ENCODE peak calls at places on chromosomes 5 and 9, in four cellular contexts. T is mesenchymal stem cell; K is esophagus muscularis mucosa; R is CD8-positive, alpha-beta memory T cell. J is an unnamed sample.

GRCh38 chr5:97923997-97924396 is 741.0 kb upstream of the RIOK2 start:
- DNase-seq in T (no peak), K (no peak), R (no peak), J (no peak)

GRCh38 chr5:157459715-157460599 is at the start of gene NIPAL4:
- DNase-seq in T (peak), K (no peak), R (no peak), J (peak)

GRCh38 chr5:157222506-157223230 is 42.0 kb downstream of the ITK start:
- DNase-seq in T (peak), K (no peak), R (peak), J (no peak)

GRCh38 chr5:882253-883185 is 10.1 kb downstream of the BRD9 start:
- DNase-seq in T (no peak), K (no peak), R (no peak), J (no peak)

GRCh38 chr5:62600560-62601252 is 22.1 kb downstream of the LRRC70 start:
- DNase-seq in T (no peak), K (no peak), R (no peak), J (no peak)

GRCh38 chr5:150789943-150790611 is 11.5 kb downstream of the SMIM3 start:
- DNase-seq in T (peak), K (no peak), R (peak), J (peak)

GRCh38 chr5:77431286-77431685 is 60.8 kb downstream of the WDR41 start:
- DNase-seq in T (no peak), K (no peak), R (no peak), J (no peak)

GRCh38 chr5:96876292-96876850 is at the start of gene ERAP2:
- DNase-seq in T (peak), K (peak), R (peak), J (no peak)

GRCh38 chr5:11527994-11528393 is 376.3 kb downstream of the CTNND2 start:
- DNase-seq in T (no peak), K (no peak), R (no peak), J (no peak)

GRCh38 chr5:69265931-69266330 is 31.2 kb downstream of the CDK7 start:
- DNase-seq in T (no peak), K (no peak), R (no peak), J (no peak)

GRCh38 chr5:84724683-84725082 is 340.0 kb upstream of the EDIL3 start:
- DNase-seq in T (peak), K (no peak), R (no peak), J (no peak)

GRCh38 chr5:88727705-88728313 is 155.2 kb downstream of the MEF2C start:
- DNase-seq in T (peak), K (no peak), R (no peak), J (no peak)

DNA sequence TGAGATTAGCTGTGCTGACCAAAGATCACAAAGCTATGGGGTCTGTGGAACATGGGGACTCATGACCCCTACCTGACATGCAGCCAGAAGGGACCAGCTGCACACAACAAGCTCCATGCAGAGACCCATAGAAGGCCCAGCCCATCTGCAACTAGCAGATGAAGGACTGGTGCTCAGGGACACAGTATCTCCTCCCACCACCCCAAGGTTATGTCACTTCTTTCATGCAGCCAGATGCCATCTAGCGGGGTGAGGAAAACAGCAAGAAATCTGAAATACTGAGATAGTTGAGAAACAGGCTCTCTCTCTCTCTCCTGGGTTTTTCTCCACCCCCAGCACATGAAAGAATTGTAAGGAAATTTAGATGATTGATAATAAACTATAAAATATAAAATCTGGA is 161.3 kb upstream of the DAPK1 start:
- DNase-seq in T (peak), K (peak), R (no peak), J (no peak)
- H3K27ac ChIP-seq in T (no peak), K (no peak), R (no peak), J (no peak)

DNA sequence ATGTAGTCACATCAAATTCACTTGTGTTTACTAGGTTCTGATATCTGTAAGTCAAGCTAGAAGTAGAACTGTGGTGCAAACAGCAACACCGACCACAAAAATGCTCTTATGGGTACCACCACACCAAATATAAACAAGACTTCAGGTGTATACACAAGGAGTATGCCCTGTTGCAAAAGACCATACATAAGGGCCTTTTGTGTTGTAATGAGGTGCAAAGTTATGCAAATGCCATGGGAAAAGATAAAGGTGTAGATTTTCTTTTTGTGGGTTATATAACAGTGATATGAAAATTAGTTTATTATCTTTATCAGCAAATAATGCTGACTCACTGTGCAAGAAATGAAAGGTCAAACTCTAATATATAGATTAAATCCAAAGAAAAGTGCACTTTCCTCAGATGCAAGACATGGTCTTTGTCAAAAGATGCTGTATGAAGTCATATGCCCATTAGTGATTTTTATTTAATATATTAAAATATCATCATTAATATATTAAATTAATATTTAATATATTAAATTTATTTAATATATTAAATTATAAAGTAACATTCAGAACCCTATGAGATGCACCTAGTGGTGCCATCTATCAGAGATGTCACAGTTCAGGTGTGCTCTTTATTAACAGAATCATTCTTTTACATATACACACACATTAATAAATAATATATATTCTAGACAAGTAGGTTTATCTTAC is 26.7 kb upstream of the ALDH1A1 start:
- DNase-seq in T (no peak), K (no peak), R (no peak), J (no peak)
- H3K27ac ChIP-seq in T (no peak), K (no peak), R (no peak), J (no peak)

GRCh38 chr9:37984672-37985611 is 81.0 kb upstream of the SLC25A51 start:
- DNase-seq in T (peak), K (no peak), R (no peak), J (no peak)
- H3K27ac ChIP-seq in T (peak), K (no peak), R (peak), J (no peak)

GRCh38 chr9:89638897-89639296 is 34.1 kb downstream of the GADD45G start:
- DNase-seq in T (no peak), K (no peak), R (no peak), J (no peak)
- H3K27ac ChIP-seq in T (no peak), K (peak), R (no peak), J (no peak)

GRCh38 chr5:73797142-73797530 is 171.1 kb downstream of the ARHGEF28 start:
- DNase-seq in T (no peak), K (no peak), R (no peak), J (no peak)
- H3K27ac ChIP-seq in T (peak), K (no peak), R (no peak), J (no peak)

DNA sequence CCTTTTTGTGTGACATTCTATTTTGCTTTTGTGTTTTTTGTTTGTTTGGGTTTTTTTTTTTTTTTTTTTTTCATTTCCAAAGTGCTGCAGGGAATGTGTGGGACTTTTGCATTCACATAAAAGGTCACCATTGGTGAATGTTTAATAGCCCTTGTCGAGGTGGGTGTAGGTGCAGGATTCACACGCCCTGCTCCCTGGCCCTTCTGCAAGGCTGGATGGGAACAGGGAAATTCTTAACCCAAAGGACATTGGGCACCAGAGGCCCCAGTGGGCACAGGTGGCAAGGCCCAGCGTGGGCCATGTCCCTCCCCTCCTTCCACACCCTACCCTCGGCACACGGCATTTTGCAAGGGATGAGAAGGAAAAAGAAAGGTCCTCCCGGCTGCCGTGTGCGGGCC is 50.4 kb upstream of the NOTCH1 start:
- DNase-seq in T (no peak), K (no peak), R (no peak), J (no peak)
- H3K27ac ChIP-seq in T (no peak), K (no peak), R (no peak), J (no peak)

GRCh38 chr9:105063665-105064247 is 135.8 kb upstream of the ABCA1 start:
- DNase-seq in T (peak), K (no peak), R (no peak), J (no peak)
- H3K27ac ChIP-seq in T (peak), K (peak), R (no peak), J (peak)

J was measured in aorta.